ENCODE peak calls at places on chromosomes 11 and 22, in nine cellular contexts. One of them, this sample, is unnamed.
A peak's percentile ranks its signal among the peaks of the same experiment; 100 is the strongest.

GRCh38 chr11:128522943-128523518 is 64.3 kb downstream of the ETS1 start:
- DNase-seq in activated CD4-positive, CD25-positive, alpha-beta regulatory T cell treated with anti-CD3 and anti-CD28 coated beads, Interleukin-2, amount 50 U/mL, for 16 hours: peak; percentile 55
- DNase-seq in GM12865: peak; percentile 58
- DNase-seq in PC-9: no peak
- DNase-seq in transverse colon: no peak
- DNase-seq in activated T-cell treated with anti-CD3 and anti-CD28 coated beads for 4 hours: peak; percentile 51
- DNase-seq in fibroblast of pulmonary artery: no peak
- DNase-seq in neuronal stem cell: no peak
- DNase-seq in H54: no peak
- DNase-seq in this sample: no peak

GRCh38 chr11:131468565-131468964 is 98.2 kb downstream of the NTM start:
- DNase-seq in activated CD4-positive, CD25-positive, alpha-beta regulatory T cell treated with anti-CD3 and anti-CD28 coated beads, Interleukin-2, amount 50 U/mL, for 16 hours: no peak
- DNase-seq in GM12865: no peak
- DNase-seq in PC-9: no peak
- DNase-seq in transverse colon: no peak
- DNase-seq in activated T-cell treated with anti-CD3 and anti-CD28 coated beads for 4 hours: no peak
- DNase-seq in fibroblast of pulmonary artery: no peak
- DNase-seq in neuronal stem cell: no peak
- DNase-seq in H54: no peak
- DNase-seq in this sample: no peak

GRCh38 chr11:46015941-46016340 is 93.5 kb downstream of the LARGE2 start:
- DNase-seq in activated CD4-positive, CD25-positive, alpha-beta regulatory T cell treated with anti-CD3 and anti-CD28 coated beads, Interleukin-2, amount 50 U/mL, for 16 hours: no peak
- DNase-seq in GM12865: no peak
- DNase-seq in PC-9: no peak
- DNase-seq in transverse colon: no peak
- DNase-seq in activated T-cell treated with anti-CD3 and anti-CD28 coated beads for 4 hours: no peak
- DNase-seq in fibroblast of pulmonary artery: no peak
- DNase-seq in neuronal stem cell: no peak
- DNase-seq in H54: no peak
- DNase-seq in this sample: no peak

GRCh38 chr22:37075046-37075445 is 23.5 kb downstream of the KCTD17 start:
- DNase-seq in activated CD4-positive, CD25-positive, alpha-beta regulatory T cell treated with anti-CD3 and anti-CD28 coated beads, Interleukin-2, amount 50 U/mL, for 16 hours: no peak
- DNase-seq in GM12865: no peak
- DNase-seq in PC-9: no peak
- DNase-seq in transverse colon: no peak
- DNase-seq in activated T-cell treated with anti-CD3 and anti-CD28 coated beads for 4 hours: no peak
- DNase-seq in fibroblast of pulmonary artery: no peak
- DNase-seq in neuronal stem cell: no peak
- DNase-seq in H54: no peak
- DNase-seq in this sample: no peak

GRCh38 chr11:11478687-11479086 is 125.6 kb upstream of the CSNK2A3 start:
- DNase-seq in activated CD4-positive, CD25-positive, alpha-beta regulatory T cell treated with anti-CD3 and anti-CD28 coated beads, Interleukin-2, amount 50 U/mL, for 16 hours: no peak
- DNase-seq in GM12865: no peak
- DNase-seq in PC-9: no peak
- DNase-seq in transverse colon: no peak
- DNase-seq in activated T-cell treated with anti-CD3 and anti-CD28 coated beads for 4 hours: no peak
- DNase-seq in fibroblast of pulmonary artery: no peak
- DNase-seq in neuronal stem cell: no peak
- DNase-seq in H54: no peak
- DNase-seq in this sample: no peak

GRCh38 chr22:36413022-36413770 is 25.4 kb upstream of the MYH9 start:
- DNase-seq in activated CD4-positive, CD25-positive, alpha-beta regulatory T cell treated with anti-CD3 and anti-CD28 coated beads, Interleukin-2, amount 50 U/mL, for 16 hours: no peak
- DNase-seq in GM12865: no peak
- DNase-seq in PC-9: peak; percentile 98
- DNase-seq in transverse colon: no peak
- DNase-seq in activated T-cell treated with anti-CD3 and anti-CD28 coated beads for 4 hours: no peak
- DNase-seq in fibroblast of pulmonary artery: no peak
- DNase-seq in neuronal stem cell: no peak
- DNase-seq in H54: no peak
- DNase-seq in this sample: peak; percentile 79

GRCh38 chr11:58992489-58992888 is 53.2 kb downstream of the GLYATL1 start:
- DNase-seq in activated CD4-positive, CD25-positive, alpha-beta regulatory T cell treated with anti-CD3 and anti-CD28 coated beads, Interleukin-2, amount 50 U/mL, for 16 hours: no peak
- DNase-seq in GM12865: peak; percentile 5
- DNase-seq in PC-9: no peak
- DNase-seq in transverse colon: no peak
- DNase-seq in activated T-cell treated with anti-CD3 and anti-CD28 coated beads for 4 hours: no peak
- DNase-seq in fibroblast of pulmonary artery: no peak
- DNase-seq in neuronal stem cell: no peak
- DNase-seq in H54: no peak
- DNase-seq in this sample: no peak

GRCh38 chr22:50082961-50083461 is 2.2 kb downstream of the MLC1 start:
- DNase-seq in activated CD4-positive, CD25-positive, alpha-beta regulatory T cell treated with anti-CD3 and anti-CD28 coated beads, Interleukin-2, amount 50 U/mL, for 16 hours: no peak
- DNase-seq in GM12865: no peak
- DNase-seq in PC-9: no peak
- DNase-seq in transverse colon: peak; percentile 24
- DNase-seq in activated T-cell treated with anti-CD3 and anti-CD28 coated beads for 4 hours: no peak
- DNase-seq in fibroblast of pulmonary artery: no peak
- DNase-seq in neuronal stem cell: no peak
- DNase-seq in H54: no peak
- DNase-seq in this sample: no peak

GRCh38 chr22:45450101-45450785 is 36.8 kb downstream of the RIBC2 start:
- DNase-seq in activated CD4-positive, CD25-positive, alpha-beta regulatory T cell treated with anti-CD3 and anti-CD28 coated beads, Interleukin-2, amount 50 U/mL, for 16 hours: no peak
- DNase-seq in GM12865: no peak
- DNase-seq in PC-9: no peak
- DNase-seq in transverse colon: no peak
- DNase-seq in activated T-cell treated with anti-CD3 and anti-CD28 coated beads for 4 hours: no peak
- DNase-seq in fibroblast of pulmonary artery: no peak
- DNase-seq in neuronal stem cell: no peak
- DNase-seq in H54: no peak
- DNase-seq in this sample: no peak

GRCh38 chr11:102656528-102656927 is 31.4 kb upstream of the MMP20 start:
- DNase-seq in activated CD4-positive, CD25-positive, alpha-beta regulatory T cell treated with anti-CD3 and anti-CD28 coated beads, Interleukin-2, amount 50 U/mL, for 16 hours: no peak
- DNase-seq in GM12865: no peak
- DNase-seq in PC-9: no peak
- DNase-seq in transverse colon: no peak
- DNase-seq in activated T-cell treated with anti-CD3 and anti-CD28 coated beads for 4 hours: no peak
- DNase-seq in fibroblast of pulmonary artery: no peak
- DNase-seq in neuronal stem cell: no peak
- DNase-seq in H54: no peak
- DNase-seq in this sample: no peak

GRCh38 chr11:60899021-60899936 is 7.1 kb downstream of the PRPF19 start:
- DNase-seq in activated CD4-positive, CD25-positive, alpha-beta regulatory T cell treated with anti-CD3 and anti-CD28 coated beads, Interleukin-2, amount 50 U/mL, for 16 hours: no peak
- DNase-seq in GM12865: peak; percentile 54
- DNase-seq in PC-9: peak; percentile 61
- DNase-seq in transverse colon: no peak
- DNase-seq in activated T-cell treated with anti-CD3 and anti-CD28 coated beads for 4 hours: no peak
- DNase-seq in fibroblast of pulmonary artery: peak; percentile 81
- DNase-seq in neuronal stem cell: peak; percentile 59
- DNase-seq in H54: no peak
- DNase-seq in this sample: peak; percentile 62

GRCh38 chr11:27838674-27839073 is 138.4 kb upstream of the BDNF start:
- DNase-seq in activated CD4-positive, CD25-positive, alpha-beta regulatory T cell treated with anti-CD3 and anti-CD28 coated beads, Interleukin-2, amount 50 U/mL, for 16 hours: no peak
- DNase-seq in GM12865: no peak
- DNase-seq in PC-9: no peak
- DNase-seq in transverse colon: no peak
- DNase-seq in activated T-cell treated with anti-CD3 and anti-CD28 coated beads for 4 hours: no peak
- DNase-seq in fibroblast of pulmonary artery: no peak
- DNase-seq in neuronal stem cell: no peak
- DNase-seq in H54: no peak
- DNase-seq in this sample: no peak

GRCh38 chr11:79940976-79941735 is 500.3 kb upstream of the TENM4 start:
- DNase-seq in activated CD4-positive, CD25-positive, alpha-beta regulatory T cell treated with anti-CD3 and anti-CD28 coated beads, Interleukin-2, amount 50 U/mL, for 16 hours: no peak
- DNase-seq in GM12865: no peak
- DNase-seq in PC-9: no peak
- DNase-seq in transverse colon: no peak
- DNase-seq in activated T-cell treated with anti-CD3 and anti-CD28 coated beads for 4 hours: no peak
- DNase-seq in fibroblast of pulmonary artery: no peak
- DNase-seq in neuronal stem cell: no peak
- DNase-seq in H54: no peak
- DNase-seq in this sample: no peak

GRCh38 chr11:123558536-123559315 is 95.7 kb downstream of the SCN3B start:
- DNase-seq in activated CD4-positive, CD25-positive, alpha-beta regulatory T cell treated with anti-CD3 and anti-CD28 coated beads, Interleukin-2, amount 50 U/mL, for 16 hours: no peak
- DNase-seq in GM12865: no peak
- DNase-seq in PC-9: no peak
- DNase-seq in transverse colon: no peak
- DNase-seq in activated T-cell treated with anti-CD3 and anti-CD28 coated beads for 4 hours: no peak
- DNase-seq in fibroblast of pulmonary artery: no peak
- DNase-seq in neuronal stem cell: no peak
- DNase-seq in H54: no peak
- DNase-seq in this sample: no peak

GRCh38 chr22:49215840-49216239 is 611.8 kb downstream of the BRD1 start:
- DNase-seq in activated CD4-positive, CD25-positive, alpha-beta regulatory T cell treated with anti-CD3 and anti-CD28 coated beads, Interleukin-2, amount 50 U/mL, for 16 hours: no peak
- DNase-seq in GM12865: no peak
- DNase-seq in PC-9: no peak
- DNase-seq in transverse colon: no peak
- DNase-seq in activated T-cell treated with anti-CD3 and anti-CD28 coated beads for 4 hours: no peak
- DNase-seq in fibroblast of pulmonary artery: no peak
- DNase-seq in neuronal stem cell: no peak
- DNase-seq in H54: no peak
- DNase-seq in this sample: no peak

GRCh38 chr11:60719406-60719805 is 5.1 kb upstream of the MS4A18 start:
- DNase-seq in activated CD4-positive, CD25-positive, alpha-beta regulatory T cell treated with anti-CD3 and anti-CD28 coated beads, Interleukin-2, amount 50 U/mL, for 16 hours: no peak
- DNase-seq in GM12865: no peak
- DNase-seq in PC-9: no peak
- DNase-seq in transverse colon: peak; percentile 80
- DNase-seq in activated T-cell treated with anti-CD3 and anti-CD28 coated beads for 4 hours: no peak
- DNase-seq in fibroblast of pulmonary artery: no peak
- DNase-seq in neuronal stem cell: no peak
- DNase-seq in H54: no peak
- DNase-seq in this sample: no peak